ENCODE peak calls at places on chromosomes 5 and 9, in six cellular contexts. O is cardiac muscle cell, C is SK-N-SH, P is GM13976, W is GM10248, G is GM13977. B is an unnamed sample.

GRCh38 chr5:18811616-18812015 is 1176.4 kb downstream of the CDH18 start:
- DNase-seq in O (no peak), C (no peak), P (no peak), W (no peak), G (no peak), B (no peak)

GRCh38 chr9:97556721-97557605 is 55.5 kb downstream of the TMOD1 start:
- DNase-seq in O (no peak), C (no peak), P (no peak), W (no peak), G (no peak), B (no peak)

GRCh38 chr5:180098991-180099732 is 27.6 kb upstream of the RNF130 start:
- DNase-seq in O (no peak), C (no peak), P (no peak), W (no peak), G (no peak), B (no peak)

GRCh38 chr5:107915413-107915812 is 244.7 kb upstream of the EFNA5 start:
- DNase-seq in O (no peak), C (no peak), P (no peak), W (no peak), G (no peak), B (no peak)

GRCh38 chr5:66633754-66634153 is 37.6 kb downstream of the MAST4 start:
- DNase-seq in O (no peak), C (no peak), P (no peak), W (no peak), G (no peak), B (no peak)

GRCh38 chr9:131886839-131887238 is 147.0 kb upstream of the RAPGEF1 start:
- DNase-seq in O (no peak), C (no peak), P (no peak), W (no peak), G (no peak), B (no peak)

GRCh38 chr5:178341091-178341960 is 108.7 kb upstream of the PHYKPL start:
- DNase-seq in O (no peak), C (no peak), P (no peak), W (no peak), G (no peak), B (no peak)

GRCh38 chr5:80487829-80488708 is at the start of gene FAM151B:
- DNase-seq in O (peak), C (peak), P (peak), W (peak), G (peak), B (peak)

GRCh38 chr9:89873801-89874200 is 269.0 kb downstream of the GADD45G start:
- DNase-seq in O (no peak), C (no peak), P (no peak), W (no peak), G (no peak), B (no peak)

GRCh38 chr9:83955985-83956287 is 24.1 kb downstream of the HNRNPK start:
- DNase-seq in O (no peak), C (no peak), P (peak), W (no peak), G (peak), B (no peak)

GRCh38 chr9:115593587-115594091 is 475.7 kb upstream of the TNC start:
- DNase-seq in O (peak), C (peak), P (peak), W (peak), G (peak), B (no peak)

GRCh38 chr9:81318571-81318970 is 370.8 kb downstream of the TLE1 start:
- DNase-seq in O (no peak), C (no peak), P (no peak), W (no peak), G (no peak), B (no peak)

GRCh38 chr5:138544171-138545134 is 1.4 kb upstream of the ETF1 start:
- DNase-seq in O (no peak), C (no peak), P (no peak), W (no peak), G (no peak), B (no peak)

DNA sequence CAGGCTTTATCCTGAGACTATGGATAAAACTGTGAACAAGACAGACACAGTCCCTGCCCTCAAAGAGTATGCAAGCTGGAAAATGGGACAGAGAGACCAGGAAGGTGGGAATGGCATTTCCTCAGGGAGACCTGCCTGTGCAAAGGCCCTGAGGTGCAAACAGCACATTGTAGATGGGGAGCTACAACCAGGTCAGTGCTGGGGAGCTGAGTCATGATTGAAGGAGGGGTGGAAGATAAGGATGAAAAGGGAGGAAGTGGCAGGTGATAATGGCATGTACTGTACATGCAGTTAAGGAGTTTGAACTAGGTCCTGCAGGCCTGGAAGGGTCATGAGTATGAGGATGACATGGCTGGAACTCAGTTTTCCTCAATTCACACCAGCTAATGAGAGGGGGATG is 75.5 kb upstream of the BOD1 start:
- DNase-seq in O (no peak), C (no peak), P (no peak), W (no peak), G (no peak), B (no peak)
- TF ChIP-seq CTCF in O (no peak), C (no peak), P (no peak), W (no peak), G (no peak), B (no peak)

DNA sequence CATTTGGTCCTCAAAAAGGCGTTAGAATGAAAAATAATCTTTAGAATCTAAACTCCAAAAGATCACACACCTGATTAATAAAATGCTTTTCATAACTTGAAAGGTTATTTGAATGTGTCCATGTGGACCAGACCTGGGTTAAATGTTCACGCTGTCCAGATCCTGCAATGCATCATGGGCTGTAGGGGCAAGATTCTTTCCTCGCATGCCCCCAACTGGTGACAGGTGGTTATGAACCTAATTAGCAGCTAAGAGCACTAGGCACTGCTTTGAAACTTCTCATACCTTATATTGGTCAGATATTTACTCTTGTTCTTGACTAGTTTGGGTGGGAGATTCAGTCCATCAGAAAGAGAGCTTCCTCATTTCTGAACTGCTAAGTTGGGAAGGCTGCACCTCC is 19.3 kb upstream of the PIP5K1B start:
- DNase-seq in O (peak), C (peak), P (peak), W (peak), G (peak), B (no peak)
- TF ChIP-seq CTCF in O (peak), C (peak), P (peak), W (peak), G (peak), B (peak)

GRCh38 chr5:51377151-51378060 is 5.8 kb upstream of the ISL1 start:
- DNase-seq in O (peak), C (peak), P (no peak), W (no peak), G (no peak), B (no peak)
- TF ChIP-seq CTCF in O (no peak), C (no peak), P (no peak), W (no peak), G (no peak), B (no peak)

GRCh38 chr9:34332370-34332964 is 3.1 kb downstream of the NUDT2 start:
- DNase-seq in O (peak), C (peak), P (no peak), W (no peak), G (no peak), B (no peak)
- TF ChIP-seq CTCF in O (peak), C (peak), P (peak), W (peak), G (peak), B (peak)